ENCODE peak calls at places on chromosome 6, in four cellular contexts. U is K562, T is WTC11, E is HepG2. R is an unnamed sample.

GRCh38 chr6:13159295-13159694 is 169.0 kb downstream of the TBC1D7 start:
- DNase-seq in T (no peak), U (no peak), E (no peak), R (no peak)

GRCh38 chr6:167925011-167925410 is 72.5 kb upstream of the KIF25 start:
- DNase-seq in E (no peak), U (no peak), T (no peak), R (no peak)

GRCh38 chr6:40395066-40395697 is 192.0 kb downstream of the LRFN2 start:
- DNase-seq in U (no peak), E (no peak), T (no peak), R (no peak)

GRCh38 chr6:2875840-2876207 is 27.3 kb downstream of the SERPINB9 start:
- DNase-seq in E (no peak), U (no peak), T (peak; percentile 43), R (no peak)

GRCh38 chr6:89956182-89956581 is 61.9 kb downstream of the GJA10 start:
- DNase-seq in T (no peak), U (no peak), E (no peak), R (no peak)

GRCh38 chr6:35694462-35694861 is 5.7 kb upstream of the FKBP5 start:
- DNase-seq in E (no peak), U (peak; percentile 63), T (no peak), R (no peak)

GRCh38 chr6:162363757-162364156 is 363.8 kb downstream of the PRKN start:
- DNase-seq in U (no peak), E (peak; percentile 20), T (no peak), R (no peak)

GRCh38 chr6:35500782-35501181 is 3.9 kb upstream of the TEAD3 start:
- DNase-seq in E (peak; percentile 34), T (no peak), U (no peak), R (no peak)

GRCh38 chr6:30463651-30464618 is 25.4 kb upstream of the HLA-E start:
- DNase-seq in T (peak; percentile 38), E (peak; percentile 23), U (no peak), R (no peak)

GRCh38 chr6:16239090-16239797 is 857 bp downstream of the GMPR start:
- DNase-seq in T (peak; percentile 30), E (no peak), U (peak; percentile 37), R (no peak)

DNA sequence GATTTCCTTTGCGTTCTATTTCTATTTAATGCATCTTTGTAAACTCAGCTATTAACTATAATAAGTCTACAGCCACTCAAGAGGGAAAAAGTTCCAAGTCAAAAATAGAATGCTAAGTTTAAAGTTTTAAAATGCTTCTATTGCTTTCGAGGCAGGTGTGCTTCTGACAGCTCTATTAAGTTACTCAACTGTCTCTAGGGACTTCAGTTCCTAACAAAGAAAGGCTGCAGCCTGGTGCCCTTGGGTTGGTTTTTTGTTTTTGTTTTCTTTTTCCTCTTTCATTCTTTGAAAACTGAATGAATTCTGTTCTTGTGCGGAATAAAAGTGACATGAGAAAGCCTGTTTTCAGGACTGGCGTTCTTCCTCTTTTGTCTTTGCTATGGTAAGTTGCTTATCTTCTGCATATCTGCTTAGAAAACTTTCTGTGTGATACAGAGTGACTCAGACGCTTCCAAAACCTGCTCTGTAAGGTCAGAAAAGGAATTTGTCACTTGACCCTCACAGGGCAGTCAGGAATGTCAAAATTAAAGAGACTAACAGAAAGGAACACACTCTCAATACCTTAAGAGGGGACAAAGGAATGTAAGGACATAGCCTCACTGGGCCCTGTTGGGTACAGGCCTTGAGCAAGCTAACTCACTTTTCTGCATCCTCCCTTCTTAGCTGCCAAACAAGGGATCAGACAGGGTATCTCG is 56.1 kb upstream of the NHSL1 start:
- DNase-seq in U (no peak), T (no peak), E (peak; percentile 79), R (no peak)
- TF ChIP-seq ELF4 in U (no peak), T (no peak), E (no peak), R (no peak)

GRCh38 chr6:25907475-25908014 is 22.9 kb downstream of the SLC17A2 start:
- DNase-seq in T (no peak), U (no peak), E (peak; percentile 52), R (no peak)
- TF ChIP-seq ELF4 in T (no peak), U (no peak), E (no peak), R (no peak)

DNA sequence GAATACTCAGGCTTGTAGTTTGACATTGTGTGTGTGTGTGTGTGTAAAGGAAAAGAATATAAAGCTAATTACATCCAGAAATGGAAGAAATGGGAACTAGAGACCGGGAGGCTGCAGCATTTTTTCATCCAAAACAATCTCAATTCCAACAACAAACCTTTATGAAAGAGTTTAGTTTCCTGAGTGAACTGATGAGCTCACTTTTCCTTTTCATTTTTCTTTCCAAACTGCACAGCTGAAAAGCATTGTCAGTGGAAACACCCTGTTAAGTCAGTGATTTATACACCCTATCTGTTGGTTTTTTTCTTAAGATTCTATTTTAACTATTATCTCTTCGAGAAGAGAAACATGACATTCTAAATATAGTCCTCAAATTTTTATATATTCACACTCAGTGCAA is 130.9 kb downstream of the RFPL4B start:
- DNase-seq in U (no peak), E (no peak), T (no peak), R (no peak)
- TF ChIP-seq ELF4 in U (no peak), E (no peak), T (no peak), R (no peak)

GRCh38 chr6:25218346-25218745 is 60.8 kb upstream of the CARMIL1 start:
- DNase-seq in E (no peak), T (no peak), U (no peak), R (no peak)

GRCh38 chr6:25215881-25216280 is 63.3 kb upstream of the CARMIL1 start:
- DNase-seq in T (no peak), E (no peak), U (no peak), R (no peak)

GRCh38 chr6:25219581-25220249 is 59.5 kb upstream of the CARMIL1 start:
- DNase-seq in U (no peak), T (no peak), E (no peak), R (no peak)

GRCh38 chr6:25219147-25219546 is 60.0 kb upstream of the CARMIL1 start:
- DNase-seq in T (no peak), E (no peak), U (no peak), R (no peak)

GRCh38 chr6:25217275-25217674 is 61.9 kb upstream of the CARMIL1 start:
- DNase-seq in E (no peak), U (no peak), T (no peak), R (no peak)
- TF ChIP-seq ELF4 in E (no peak), U (no peak), T (no peak), R (no peak)

GRCh38 chr6:113481910-113482309 is 375.2 kb upstream of the MARCKS start:
- DNase-seq in E (no peak), U (no peak), T (no peak), R (no peak)
- TF ChIP-seq ELF4 in E (no peak), U (no peak), T (no peak), R (no peak)

GRCh38 chr6:37303091-37303620 is 45.2 kb upstream of the TMEM217 start:
- DNase-seq in T (no peak), E (no peak), U (no peak), R (no peak)

GRCh38 chr6:37302086-37302686 is 44.2 kb upstream of the TMEM217 start:
- DNase-seq in E (no peak), U (peak; percentile 98), T (no peak), R (no peak)

GRCh38 chr6:37304766-37305165 is 46.8 kb upstream of the TMEM217 start:
- DNase-seq in U (no peak), E (no peak), T (no peak), R (no peak)

GRCh38 chr6:37306026-37306425 is 47.8 kb upstream of the RNF8 start:
- DNase-seq in U (no peak), T (no peak), E (no peak), R (no peak)

GRCh38 chr6:37303891-37304503 is 46.1 kb upstream of the TMEM217 start:
- DNase-seq in E (peak; percentile 36), T (no peak), U (peak; percentile 57), R (peak; percentile 57)
- TF ChIP-seq ELF4 in E (no peak), T (no peak), U (no peak), R (no peak)

GRCh38 chr6:17829905-17830304 is 123.2 kb upstream of the NUP153 start:
- DNase-seq in T (no peak), E (no peak), U (no peak), R (no peak)
- TF ChIP-seq ELF4 in T (no peak), E (no peak), U (no peak), R (no peak)

DNA sequence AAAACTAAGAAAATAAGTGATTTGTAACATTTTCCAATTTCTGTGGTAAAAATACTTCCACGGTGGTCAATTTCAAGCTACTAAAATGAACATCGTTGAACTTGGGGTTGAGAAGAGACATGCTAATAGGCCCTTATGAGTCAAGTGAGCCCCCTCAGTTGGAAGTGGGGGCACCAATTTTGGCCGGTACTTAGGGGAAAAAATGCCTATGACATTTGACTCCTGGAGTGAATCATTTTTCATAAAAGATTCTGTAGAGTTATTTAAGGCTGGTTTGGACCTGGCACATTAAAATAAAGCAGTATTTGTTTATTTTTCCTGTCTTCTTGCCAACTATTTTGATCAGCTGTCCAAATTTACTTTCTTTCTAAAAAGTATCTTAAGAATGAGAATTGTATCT is 32.4 kb upstream of the CAP2 start:
- DNase-seq in E (no peak), T (no peak), U (no peak), R (no peak)
- TF ChIP-seq ELF4 in E (no peak), T (no peak), U (no peak), R (no peak)

GRCh38 chr6:144953552-144954240 is 668.6 kb downstream of the UTRN start:
- DNase-seq in U (no peak), E (no peak), T (no peak), R (no peak)
- TF ChIP-seq ELF4 in U (no peak), E (no peak), T (no peak), R (no peak)

GRCh38 chr6:112939543-112939942 is 592.4 kb downstream of the RFPL4B start:
- DNase-seq in T (no peak), E (no peak), U (no peak), R (no peak)
- TF ChIP-seq ELF4 in T (no peak), E (no peak), U (no peak), R (no peak)